ENCODE peak calls at places on chromosomes 2 and 18, in ten cellular contexts. F, T, Z, C, S, W, J, Y, I and K are unnamed samples.

GRCh38 chr18:31512203-31512764 is 14.3 kb downstream of the DSG2 start:
- DNase-seq in S (peak), J (no peak), W (peak), I (no peak), Z (no peak), F (no peak), Y (no peak), C (no peak), T (no peak), K (no peak)

GRCh38 chr18:77068321-77068841 is 64.2 kb downstream of the MBP start:
- DNase-seq in Z (no peak), J (no peak), C (no peak), S (peak), W (no peak), Y (no peak), T (no peak), F (no peak), I (no peak), K (peak)

GRCh38 chr2:150486539-150487484 is 655 bp downstream of the RND3 start:
- DNase-seq in C (peak), W (peak), F (no peak), S (peak), Y (peak), I (peak), J (peak), T (peak), Z (no peak), K (no peak)

GRCh38 chr2:73031095-73031678 is 40.3 kb downstream of the SFXN5 start:
- DNase-seq in J (no peak), I (no peak), Z (no peak), F (no peak), T (no peak), S (no peak), W (no peak), Y (no peak), C (no peak), K (no peak)

GRCh38 chr2:19575618-19576017 is 217.2 kb upstream of the OSR1 start:
- DNase-seq in F (no peak), Y (no peak), J (no peak), S (peak), W (no peak), C (no peak), Z (no peak), T (no peak), I (no peak), K (no peak)

GRCh38 chr18:77055429-77056310 is 76.9 kb downstream of the MBP start:
- DNase-seq in T (no peak), J (no peak), F (no peak), Y (no peak), W (no peak), C (no peak), S (peak), I (no peak), Z (peak), K (peak)

GRCh38 chr2:240457223-240458043 is 22.0 kb downstream of the GPC1 start:
- DNase-seq in F (no peak), S (no peak), W (no peak), I (peak), C (no peak), Z (no peak), J (no peak), T (no peak), Y (no peak), K (no peak)

GRCh38 chr18:79478484-79479113 is 82.9 kb downstream of the NFATC1 start:
- DNase-seq in C (no peak), Z (peak), W (no peak), J (no peak), Y (peak), F (no peak), T (peak), S (no peak), I (peak), K (no peak)

GRCh38 chr2:38153476-38153875 is 77.5 kb upstream of the CYP1B1 start:
- DNase-seq in F (no peak), C (no peak), S (no peak), Z (no peak), J (no peak), T (no peak), W (no peak), I (no peak), Y (no peak), K (no peak)

GRCh38 chr2:100246163-100247145 is 75.8 kb downstream of the LONRF2 start:
- DNase-seq in Y (no peak), J (no peak), W (no peak), S (no peak), F (peak), I (no peak), C (no peak), T (peak), Z (no peak), K (peak)

GRCh38 chr2:64770781-64771334 is 117.1 kb upstream of the SERTAD2 start:
- DNase-seq in Z (no peak), C (no peak), J (no peak), I (no peak), T (no peak), F (no peak), W (peak), Y (peak), S (peak), K (no peak)

GRCh38 chr2:206915136-206915535 is 24.2 kb upstream of the CPO start:
- DNase-seq in S (peak), Z (no peak), T (no peak), C (no peak), W (peak), J (no peak), F (peak), I (no peak), Y (no peak), K (peak)

DNA sequence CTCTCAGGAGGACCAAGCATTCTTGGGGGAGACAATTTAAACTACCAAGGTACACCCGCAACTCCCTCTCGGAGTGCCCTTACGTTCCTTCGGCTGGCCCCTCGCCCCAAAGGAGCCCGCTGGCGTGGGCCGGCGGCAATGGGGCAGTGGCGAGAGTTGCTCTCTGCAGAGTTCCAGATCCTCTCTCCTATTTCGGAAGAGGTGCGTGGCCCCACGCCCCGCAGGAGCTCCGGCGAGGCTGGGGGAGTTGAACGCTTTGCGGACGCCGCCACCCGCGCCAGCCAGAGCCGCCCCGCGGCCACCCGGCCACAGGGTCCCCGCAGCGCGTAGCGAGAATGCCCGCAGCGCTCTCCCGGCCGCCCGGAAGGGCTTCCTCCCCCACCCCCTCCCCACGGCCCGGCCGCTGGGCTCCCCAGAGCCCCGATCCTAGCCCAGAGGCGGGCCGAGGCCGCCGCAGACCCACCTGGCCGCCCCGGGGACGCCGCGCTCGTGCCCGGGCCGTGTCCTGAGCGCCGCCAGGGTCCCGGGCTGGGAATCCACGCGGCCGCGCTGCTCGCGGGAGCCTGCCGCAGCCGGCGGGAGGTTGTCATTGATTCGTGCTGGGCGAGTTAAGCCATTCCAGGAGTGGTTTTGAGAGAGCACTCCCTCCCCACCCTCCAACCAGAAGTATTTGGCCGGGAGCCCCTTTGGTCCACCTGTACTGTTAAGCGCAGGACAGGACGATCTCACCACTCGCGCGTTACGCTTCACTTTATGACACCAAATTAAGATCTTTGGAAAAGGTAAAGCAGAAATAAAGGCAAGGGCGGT is 206.3 kb upstream of the SMAD2 start:
- DNase-seq in W (peak), I (peak), F (no peak), C (peak), J (peak), Y (no peak), S (no peak), Z (peak), T (no peak), K (peak)
- TF ChIP-seq CTCF in W (no peak), I (no peak), F (no peak), C (no peak), J (no peak), Y (no peak), S (no peak), Z (no peak), T (no peak), K (no peak)

GRCh38 chr2:10141736-10142639 is 19.4 kb downstream of the RRM2 start:
- DNase-seq in C (peak), T (no peak), Z (no peak), I (no peak), Y (no peak), F (no peak), W (peak), J (peak), S (no peak), K (peak)
- TF ChIP-seq CTCF in C (peak), T (peak), Z (peak), I (peak), Y (peak), F (peak), W (peak), J (peak), S (peak), K (peak)

DNA sequence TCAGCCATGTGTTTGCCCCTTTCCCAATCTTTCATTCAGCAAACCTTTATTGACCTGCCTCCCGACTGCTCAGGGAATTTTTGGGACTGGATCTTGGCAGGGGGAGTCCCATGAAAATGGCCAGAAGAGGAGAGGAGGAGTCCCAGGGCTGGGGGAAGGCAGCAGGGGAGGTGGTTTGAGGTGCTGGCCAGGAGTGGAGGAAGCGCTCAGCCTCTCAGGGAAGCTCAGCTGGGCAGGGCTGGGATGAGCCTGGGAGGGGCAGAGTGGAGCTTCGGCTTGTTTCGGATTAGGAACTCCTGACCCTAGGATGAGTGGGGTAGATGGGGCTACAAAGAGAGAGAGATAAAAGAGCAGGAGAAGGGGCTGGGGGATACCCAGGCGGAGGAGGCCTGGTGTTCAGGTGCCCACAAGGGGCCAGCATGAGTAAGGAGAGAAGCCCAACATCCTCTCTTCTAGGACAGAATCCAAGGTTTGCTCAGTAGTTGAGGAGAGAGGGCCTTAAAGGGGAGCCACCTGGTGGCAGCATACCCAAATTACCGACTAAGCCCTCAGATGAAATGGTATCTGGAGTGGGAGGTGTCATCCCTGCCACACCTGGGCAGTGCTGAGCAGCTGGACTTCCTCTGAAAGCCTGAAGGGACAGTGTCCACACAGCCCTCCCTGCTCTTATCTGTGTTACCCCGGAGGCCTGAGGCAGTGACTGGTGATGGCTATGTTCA is 91.1 kb downstream of the INHBB start:
- DNase-seq in S (peak), W (peak), Z (no peak), Y (no peak), T (no peak), F (peak), J (no peak), C (peak), I (no peak), K (peak)
- TF ChIP-seq CTCF in S (peak), W (peak), Z (peak), Y (peak), T (peak), F (peak), J (peak), C (peak), I (peak), K (peak)

GRCh38 chr18:63336366-63337099 is 17.0 kb upstream of the BCL2 start:
- DNase-seq in Y (no peak), Z (no peak), W (no peak), J (no peak), S (peak), F (peak), I (no peak), T (no peak), C (no peak), K (no peak)

GRCh38 chr18:63344918-63345317 is 22.1 kb downstream of the KDSR start:
- DNase-seq in Y (no peak), I (no peak), T (no peak), W (no peak), F (no peak), J (no peak), Z (no peak), C (no peak), S (no peak), K (no peak)

GRCh38 chr18:63344263-63344662 is 22.7 kb downstream of the KDSR start:
- DNase-seq in Z (no peak), F (no peak), I (no peak), W (no peak), J (no peak), C (no peak), Y (no peak), T (no peak), S (no peak), K (no peak)

GRCh38 chr18:63342206-63342605 is 22.6 kb upstream of the BCL2 start:
- DNase-seq in Y (no peak), W (peak), Z (no peak), J (peak), S (peak), C (peak), T (no peak), I (no peak), F (no peak), K (peak)

DNA sequence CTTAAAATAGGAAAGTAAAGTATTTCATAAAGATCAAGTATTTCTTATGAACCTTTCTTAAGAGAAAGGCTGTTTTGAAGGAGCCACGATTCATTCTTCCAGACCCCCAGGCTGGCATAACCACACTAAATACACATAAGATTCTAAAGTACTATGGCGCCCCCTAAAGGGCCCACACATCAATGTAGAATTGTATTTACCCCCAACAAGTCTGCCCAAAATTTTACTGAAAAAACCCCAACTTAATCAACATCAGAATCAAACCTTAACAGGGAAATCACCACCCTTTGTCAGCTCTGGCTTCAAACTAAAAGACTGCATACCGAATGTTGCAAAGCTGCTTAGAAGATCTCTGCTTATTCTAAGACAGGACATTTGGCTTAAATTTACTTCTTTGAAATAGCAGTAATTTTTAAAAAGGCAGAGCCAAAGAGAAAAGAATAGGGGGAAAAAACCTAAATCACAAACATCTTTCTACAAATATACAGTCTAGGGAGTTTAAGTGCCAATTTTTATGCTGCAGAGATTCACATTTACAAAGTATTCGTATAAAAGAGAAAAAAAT is 20.4 kb upstream of the BCL2 start:
- DNase-seq in S (peak), Y (no peak), Z (no peak), I (no peak), C (no peak), W (peak), J (peak), T (no peak), F (peak), K (peak)
- TF ChIP-seq CTCF in S (peak), Y (peak), Z (peak), I (peak), C (peak), W (peak), J (peak), T (peak), F (peak), K (peak)

GRCh38 chr2:226636586-226636985 is 163.0 kb downstream of the IRS1 start:
- DNase-seq in Y (no peak), S (no peak), W (no peak), T (no peak), J (no peak), C (no peak), I (no peak), Z (no peak), F (no peak), K (no peak)
- TF ChIP-seq CTCF in Y (no peak), S (no peak), W (no peak), T (no peak), J (no peak), C (no peak), I (no peak), Z (no peak), F (no peak), K (no peak)

GRCh38 chr2:173090973-173091660 is 15.5 kb downstream of the MAP3K20 start:
- DNase-seq in W (no peak), S (no peak), I (peak), Y (no peak), C (no peak), F (no peak), T (no peak), J (no peak), Z (no peak), K (peak)
- TF ChIP-seq CTCF in W (no peak), S (peak), I (no peak), Y (no peak), C (no peak), F (peak), T (no peak), J (peak), Z (no peak), K (peak)

DNA sequence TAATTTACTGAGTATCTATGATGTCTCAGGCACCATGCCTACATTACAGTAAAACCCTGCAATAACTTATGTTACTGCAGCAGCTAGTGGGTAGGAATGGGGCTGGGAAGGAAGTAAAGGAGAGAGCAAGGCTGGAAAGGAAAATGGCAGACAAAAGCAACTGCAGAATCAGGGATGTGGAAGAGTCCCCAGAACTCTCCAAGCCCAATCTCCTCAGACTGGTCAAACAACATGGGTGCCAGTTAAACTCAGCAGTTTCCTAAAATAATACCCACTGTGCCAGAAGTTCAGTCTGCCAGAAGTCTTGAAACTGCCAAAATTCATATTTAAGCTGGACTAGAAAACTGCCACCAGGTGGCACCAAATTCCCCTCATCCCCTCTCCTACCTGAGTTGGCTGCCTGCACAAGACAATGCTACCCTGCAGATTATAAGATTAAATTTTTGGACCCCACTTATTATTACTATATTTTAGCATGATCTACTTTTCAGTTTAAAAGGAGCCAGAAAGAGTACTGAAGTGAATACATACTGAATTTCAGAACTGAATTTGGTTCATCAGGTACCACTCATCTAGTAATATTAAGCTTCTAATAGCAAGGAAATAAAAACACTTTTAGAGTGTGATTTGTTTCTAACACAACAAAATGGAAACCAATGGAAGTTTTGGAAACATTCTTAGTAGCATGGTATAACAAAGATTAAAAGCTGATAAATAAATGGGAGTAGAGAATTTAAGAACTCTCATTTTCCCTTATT is 86.8 kb upstream of the DNER start:
- DNase-seq in C (peak), I (no peak), Y (peak), Z (peak), S (peak), T (no peak), J (peak), F (peak), W (peak), K (peak)
- TF ChIP-seq CTCF in C (peak), I (peak), Y (peak), Z (peak), S (peak), T (peak), J (peak), F (peak), W (peak), K (peak)

DNA sequence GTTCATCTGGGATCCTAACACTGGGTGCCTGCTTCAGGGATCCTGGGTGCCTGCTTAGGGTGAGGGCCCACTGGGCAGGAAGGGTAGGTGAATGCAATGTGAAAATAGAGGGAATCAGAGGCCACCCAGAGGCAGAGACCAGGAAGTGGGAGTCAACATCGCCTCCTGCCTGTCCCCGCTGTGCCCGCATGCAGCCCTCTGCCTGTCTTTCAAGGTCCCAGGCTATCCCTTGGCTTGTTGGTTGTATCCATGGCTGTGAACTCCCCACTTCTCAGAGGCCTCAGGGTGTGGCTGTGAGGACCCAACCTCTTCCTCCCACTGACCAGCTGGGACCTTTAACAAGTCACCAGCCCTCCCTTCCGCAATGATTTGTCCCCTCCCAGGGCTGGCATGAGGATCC is 26.5 kb downstream of the PSD4 start:
- DNase-seq in C (no peak), Z (no peak), F (no peak), I (no peak), W (no peak), Y (no peak), J (no peak), T (no peak), S (no peak), K (peak)
- TF ChIP-seq CTCF in C (no peak), Z (no peak), F (peak), I (no peak), W (no peak), Y (no peak), J (no peak), T (no peak), S (peak), K (peak)

DNA sequence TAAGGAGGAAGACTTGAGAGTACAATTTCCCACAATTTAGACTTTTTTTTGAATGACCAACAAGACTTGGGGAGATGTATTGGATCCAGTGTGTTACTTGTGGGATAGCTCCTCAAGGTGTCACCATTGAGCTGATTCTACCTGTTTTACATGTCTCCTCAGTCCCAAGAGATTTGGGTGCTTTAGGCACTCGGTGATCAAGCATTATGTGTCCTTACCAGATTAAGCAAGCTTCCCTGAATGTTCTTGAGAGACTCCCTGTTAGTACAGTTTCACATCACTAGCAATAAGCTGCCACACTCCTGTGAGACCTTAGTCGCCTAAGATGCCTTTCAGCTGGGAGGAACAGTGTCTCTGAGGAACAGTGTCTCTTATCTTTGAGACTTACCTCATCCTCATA is 384.3 kb upstream of the SYT4 start:
- DNase-seq in F (no peak), J (peak), W (peak), T (no peak), I (no peak), S (peak), Z (no peak), Y (no peak), C (no peak), K (peak)
- TF ChIP-seq CTCF in F (no peak), J (peak), W (peak), T (no peak), I (peak), S (peak), Z (no peak), Y (no peak), C (peak), K (peak)

DNA sequence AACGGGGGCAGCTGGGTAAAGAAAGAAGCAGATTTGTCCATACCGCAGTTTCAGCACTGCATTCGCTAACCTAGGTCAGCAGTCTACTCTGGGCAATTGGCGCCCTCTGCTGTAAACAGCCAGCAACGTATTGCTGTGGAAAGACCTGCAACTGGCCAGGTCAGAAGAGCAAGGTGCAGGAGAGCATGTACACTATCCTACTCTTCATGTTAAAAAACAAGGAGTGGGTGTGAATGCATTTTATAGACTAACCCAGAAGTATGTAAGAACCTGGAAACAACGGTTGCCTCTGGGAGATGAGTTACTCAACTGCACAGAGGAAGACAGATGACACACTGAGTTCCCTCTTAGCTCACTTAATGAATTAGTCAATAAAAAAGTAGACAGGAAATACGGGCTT is 6.2 kb downstream of the MRPS5 start:
- DNase-seq in Z (peak), T (no peak), I (peak), S (peak), C (peak), W (peak), F (peak), Y (peak), J (peak), K (peak)
- TF ChIP-seq CTCF in Z (peak), T (peak), I (peak), S (peak), C (peak), W (peak), F (peak), Y (peak), J (peak), K (peak)